ENCODE peak calls at places on chromosomes 11 and 22, in five cellular contexts. V is K562, H is HepG2, K is left ventricle myocardium inferior, W is fibroblast of lung. G is an unnamed sample.

GRCh38 chr11:98616256-98616655 is 404.5 kb upstream of the CNTN5 start:
- DNase-seq in V (no peak), H (no peak), K (no peak), W (no peak), G (no peak)

GRCh38 chr22:42895087-42895486 is 38.0 kb upstream of the ARFGAP3 start:
- DNase-seq in V (no peak), H (no peak), K (no peak), W (no peak), G (no peak)

GRCh38 chr11:65896009-65896999 is 3.9 kb downstream of the FOSL1 start:
- DNase-seq in V (no peak), H (no peak), K (no peak), W (no peak), G (no peak)

GRCh38 chr11:123543796-123544195 is 110.6 kb downstream of the SCN3B start:
- DNase-seq in V (no peak), H (no peak), K (no peak), W (peak; percentile 77), G (no peak)

GRCh38 chr11:77642228-77642627 is 4.6 kb upstream of the CLNS1A start:
- DNase-seq in V (no peak), H (peak; percentile 16), K (no peak), W (no peak), G (no peak)

GRCh38 chr11:130131957-130132850 is 27.4 kb upstream of the ST14 start:
- DNase-seq in V (peak; percentile 57), H (peak; percentile 68), K (no peak), W (peak; percentile 41), G (no peak)

GRCh38 chr22:24894998-24895397 is 51.5 kb downstream of the LHFPL7 start:
- DNase-seq in V (no peak), H (peak; percentile 61), K (peak; percentile 80), W (peak; percentile 65), G (peak; percentile 79)

GRCh38 chr11:64019106-64020031 is 16.4 kb upstream of the FLRT1 start:
- DNase-seq in V (no peak), H (no peak), K (peak; percentile 59), W (no peak), G (no peak)

GRCh38 chr22:17569971-17570511 is 6.7 kb downstream of the SLC25A18 start:
- DNase-seq in V (no peak), H (no peak), K (no peak), W (peak; percentile 39), G (no peak)

GRCh38 chr11:68436985-68437926 is 23.3 kb upstream of the PPP6R3 start:
- DNase-seq in V (peak; percentile 67), H (no peak), K (peak; percentile 61), W (peak; percentile 76), G (no peak)

GRCh38 chr22:20292673-20293232 is 24.6 kb upstream of the RTN4R start:
- DNase-seq in V (no peak), H (no peak), K (no peak), W (no peak), G (no peak)

GRCh38 chr11:24588075-24588474 is 91.2 kb downstream of the LUZP2 start:
- DNase-seq in V (no peak), H (no peak), K (no peak), W (peak; percentile 76), G (no peak)

DNA sequence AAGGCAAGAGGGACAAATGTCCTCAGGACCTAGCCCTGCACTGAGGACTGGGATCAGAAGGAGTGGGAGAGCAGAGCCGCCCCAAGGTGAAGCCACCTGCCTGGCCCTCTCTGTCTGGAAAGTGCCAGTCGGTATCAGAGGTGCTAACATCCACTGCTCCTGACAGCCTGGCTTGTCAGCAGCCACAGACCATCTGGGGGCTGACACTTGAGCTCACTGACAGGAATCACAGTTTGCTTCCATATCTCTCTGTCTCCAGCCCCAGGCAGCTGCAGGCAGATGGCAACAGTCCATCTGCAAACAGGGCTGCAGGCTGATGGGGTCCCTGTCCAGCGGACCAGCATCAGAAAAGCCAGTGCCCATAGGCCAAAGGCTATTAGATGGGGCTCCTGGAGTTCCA is 5.5 kb downstream of the OPCML start:
- DNase-seq in V (no peak), H (no peak), K (peak; percentile 47), W (no peak), G (no peak)
- H3K9me3 ChIP-seq in V (no peaks in the 10 kb centered on the region), H (no peaks in the 10 kb centered on the region), K (no peaks in the 10 kb centered on the region), W (no peaks in the 10 kb centered on the region), G (no peaks in the 10 kb centered on the region)

GRCh38 chr11:134510171-134510570 is 98.1 kb upstream of the B3GAT1 start:
- DNase-seq in V (no peak), H (no peak), K (no peak), W (no peak), G (no peak)

GRCh38 chr11:134508219-134508990 is 96.4 kb upstream of the B3GAT1 start:
- DNase-seq in V (no peak), H (no peak), K (no peak), W (no peak), G (peak; percentile 43)

GRCh38 chr11:134510641-134511040 is 98.6 kb upstream of the B3GAT1 start:
- DNase-seq in V (no peak), H (no peak), K (no peak), W (no peak), G (peak; percentile 49)

GRCh38 chr11:134511255-134511654 is 99.2 kb upstream of the B3GAT1 start:
- DNase-seq in V (no peak), H (no peak), K (no peak), W (no peak), G (no peak)

DNA sequence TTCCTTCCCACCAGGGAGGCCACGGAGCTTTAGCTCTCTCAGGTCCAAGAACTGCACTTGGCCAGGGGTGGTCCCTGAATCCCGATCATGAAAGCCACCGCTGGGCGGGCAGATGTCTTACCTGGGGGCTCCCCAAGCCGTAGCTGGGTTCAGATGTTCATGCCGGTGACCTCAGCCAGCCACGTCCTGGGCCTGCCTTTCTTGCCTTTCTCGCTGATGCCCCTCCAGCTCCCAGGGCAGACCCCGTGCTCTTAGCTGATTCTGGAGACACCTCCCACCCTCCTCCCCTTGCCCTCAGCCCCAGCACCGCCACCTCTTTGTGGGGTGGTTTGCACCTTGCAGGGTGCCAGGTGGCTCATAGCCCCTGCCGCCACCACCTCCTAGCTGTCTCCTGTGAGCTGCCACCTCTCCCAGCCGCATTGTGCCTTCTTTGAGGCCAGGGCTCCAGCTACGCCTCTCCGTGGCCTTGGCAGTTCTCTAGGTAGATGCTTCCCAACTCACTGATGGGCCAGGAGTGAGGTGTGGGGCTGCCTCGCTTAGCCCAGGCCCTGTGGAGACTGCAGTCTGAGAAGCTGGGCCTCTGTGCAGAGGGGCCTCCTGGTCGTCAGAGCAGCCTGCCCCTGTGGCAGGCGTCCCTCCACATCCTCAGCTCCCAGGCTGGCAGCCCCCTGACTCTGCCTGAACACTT is 97.5 kb upstream of the B3GAT1 start:
- DNase-seq in V (no peak), H (no peak), K (no peak), W (no peak), G (peak; percentile 51)
- H3K9me3 ChIP-seq in V (no peaks in the 10 kb centered on the region), H (no peaks in the 10 kb centered on the region), K (no peaks in the 10 kb centered on the region), W (no peaks in the 10 kb centered on the region), G (no peaks in the 10 kb centered on the region)

GRCh38 chr22:30979932-30980331 is 10.9 kb downstream of the TUG1 start:
- DNase-seq in V (no peak), H (no peak), K (no peak), W (peak; percentile 17), G (no peak)
- H3K9me3 ChIP-seq in V (peaks cover 13% of the 10 kb centered on the region), H (no peaks in the 10 kb centered on the region), K (peaks cover 100% of the 10 kb centered on the region), W (no peaks in the 10 kb centered on the region), G (peaks cover 30% of the 10 kb centered on the region)

DNA sequence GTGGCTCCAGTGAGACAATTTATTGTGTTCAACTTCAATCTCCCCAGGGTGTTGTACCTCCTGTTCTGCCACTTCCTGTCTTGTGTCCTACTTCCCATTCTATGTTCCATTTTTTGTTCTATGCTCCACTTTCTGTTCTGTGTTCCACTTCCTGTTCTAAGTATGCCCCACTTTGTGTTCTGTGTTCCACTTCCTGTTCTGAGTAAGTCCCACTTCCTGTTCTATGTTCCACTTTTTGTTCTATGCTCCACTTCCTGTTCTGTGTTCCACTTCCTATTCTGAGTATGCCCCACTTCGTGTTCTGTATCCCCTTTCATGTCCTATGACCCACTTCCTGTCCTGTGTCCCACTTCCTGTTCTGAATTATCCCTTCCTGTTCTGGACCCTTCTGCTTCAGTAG is 732.7 kb downstream of the TBC1D22A start:
- DNase-seq in V (no peak), H (no peak), K (no peak), W (no peak), G (no peak)
- H3K9me3 ChIP-seq in V (no peaks in the 10 kb centered on the region), H (peaks cover 17% of the 10 kb centered on the region), K (peaks cover 13% of the 10 kb centered on the region), W (no peaks in the 10 kb centered on the region), G (no peaks in the 10 kb centered on the region)

DNA sequence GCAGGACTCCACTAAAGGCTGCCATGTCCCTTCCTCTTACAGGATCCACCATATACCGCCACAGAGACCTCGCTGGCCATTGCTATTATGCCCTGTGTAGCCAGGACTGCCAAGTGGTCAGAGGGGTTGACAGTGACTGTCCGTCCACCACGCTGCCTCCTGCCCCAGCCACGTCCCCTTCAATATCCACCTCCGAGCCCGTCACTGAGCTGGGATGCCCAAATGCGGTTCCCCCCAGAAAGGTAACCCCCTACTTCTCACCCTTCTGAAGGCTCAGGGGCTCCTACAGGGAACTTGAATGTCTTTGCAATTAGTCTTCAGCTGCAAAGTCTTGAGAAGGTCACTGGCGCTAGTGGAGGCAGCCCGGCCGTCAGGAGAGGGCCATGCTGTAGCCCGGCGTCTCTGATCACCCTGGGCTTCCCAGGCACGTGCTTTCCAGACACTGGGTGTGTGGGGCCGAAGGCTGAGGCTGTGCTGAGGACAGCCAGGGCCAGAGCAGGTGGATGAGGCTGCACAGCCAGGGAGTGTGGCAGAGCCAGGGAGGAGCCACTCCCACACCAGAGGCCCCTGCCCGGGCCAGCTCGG is 30.0 kb upstream of the MUC5B start:
- DNase-seq in V (no peak), H (no peak), K (peak; percentile 9), W (no peak), G (no peak)
- H3K9me3 ChIP-seq in V (no peaks in the 10 kb centered on the region), H (no peaks in the 10 kb centered on the region), K (no peaks in the 10 kb centered on the region), W (no peaks in the 10 kb centered on the region), G (no peaks in the 10 kb centered on the region)

GRCh38 chr11:10564030-10564429 is 4.4 kb downstream of the LYVE1 start:
- DNase-seq in V (no peak), H (no peak), K (no peak), W (no peak), G (no peak)
- H3K9me3 ChIP-seq in V (no peaks in the 10 kb centered on the region), H (no peaks in the 10 kb centered on the region), K (no peaks in the 10 kb centered on the region), W (no peaks in the 10 kb centered on the region), G (no peaks in the 10 kb centered on the region)

DNA sequence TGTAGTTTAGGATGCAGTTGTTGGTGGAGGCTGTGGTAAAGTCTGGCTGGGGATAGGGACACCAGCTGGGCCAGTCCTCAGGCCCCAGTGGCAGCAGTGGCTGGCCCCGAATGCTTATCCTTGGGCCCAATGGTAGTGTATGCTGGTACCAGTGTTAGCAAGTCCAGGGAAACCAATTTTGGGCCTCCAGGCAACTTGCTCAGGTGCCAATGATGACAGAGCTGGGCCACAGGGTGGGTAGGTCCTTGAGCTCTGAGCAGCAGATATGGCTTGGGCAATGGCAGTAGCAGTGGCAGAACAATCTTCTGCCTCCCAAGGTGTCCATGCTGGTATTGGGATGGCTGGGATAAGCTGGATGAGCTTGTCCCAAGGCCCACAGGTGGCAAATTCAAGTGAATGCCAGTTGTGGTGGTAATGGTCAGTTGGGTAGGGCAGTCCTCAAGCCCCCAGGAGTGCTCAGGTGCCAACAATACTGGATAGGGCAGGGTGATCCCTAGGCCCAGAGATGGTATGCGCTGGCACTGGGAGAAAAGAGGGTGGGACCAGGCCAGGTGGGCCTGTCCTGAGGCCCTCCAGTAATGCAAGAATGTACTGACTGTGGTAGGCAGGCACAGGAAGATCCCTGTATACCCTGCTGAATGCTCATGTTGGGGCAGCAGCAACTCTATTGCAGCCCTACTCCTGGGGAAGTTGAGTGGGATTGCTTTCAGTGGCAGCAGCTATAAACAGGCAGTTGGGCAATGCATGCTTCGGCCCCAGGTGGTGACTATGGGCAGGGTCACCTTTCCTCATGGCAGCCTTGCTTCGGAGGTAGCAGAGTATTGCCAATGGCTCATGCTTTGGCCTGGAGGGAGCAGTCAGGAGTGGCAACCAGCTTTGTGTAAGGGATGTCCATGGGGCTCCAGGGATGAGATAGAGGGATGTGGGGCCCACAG is 54.7 kb downstream of the KCNQ1OT1 start:
- DNase-seq in V (no peak), H (no peak), K (no peak), W (no peak), G (no peak)
- H3K9me3 ChIP-seq in V (peaks cover 18% of the 10 kb centered on the region), H (peaks cover 100% of the 10 kb centered on the region), K (peaks cover 100% of the 10 kb centered on the region), W (peaks cover 3% of the 10 kb centered on the region), G (peaks cover 37% of the 10 kb centered on the region)

GRCh38 chr22:48424201-48424627 is 1403.5 kb downstream of the BRD1 start:
- DNase-seq in V (no peak), H (no peak), K (no peak), W (no peak), G (peak; percentile 61)
- H3K9me3 ChIP-seq in V (no peaks in the 10 kb centered on the region), H (no peaks in the 10 kb centered on the region), K (no peaks in the 10 kb centered on the region), W (no peaks in the 10 kb centered on the region), G (no peaks in the 10 kb centered on the region)